ENCODE peak calls at places on chromosomes 11 and 22, in five cellular contexts. K is heart right ventricle, X is IMR-90, Z is epithelial cell of esophagus, A is HL-60. E is an unnamed sample.

GRCh38 chr22:29205598-29206371 is at the start of gene EMID1:
- DNase-seq in K (no peak), X (peak), Z (peak), A (no peak), E (no peak)

GRCh38 chr11:19576054-19576453 is 136.6 kb upstream of the NAV2 start:
- DNase-seq in K (no peak), X (peak), Z (no peak), A (no peak), E (no peak)

GRCh38 chr11:131533164-131533563 is 162.7 kb downstream of the NTM start:
- DNase-seq in K (no peak), X (no peak), Z (no peak), A (no peak), E (no peak)

GRCh38 chr11:74749965-74750296 is 1.3 kb downstream of the RNF169 start:
- DNase-seq in K (no peak), X (no peak), Z (no peak), A (no peak), E (no peak)

GRCh38 chr11:15123849-15124248 is 9.1 kb downstream of the INSC start:
- DNase-seq in K (no peak), X (peak), Z (peak), A (no peak), E (peak)

GRCh38 chr11:128098840-128099239 is 488.5 kb downstream of the ETS1 start:
- DNase-seq in K (no peak), X (no peak), Z (no peak), A (peak), E (peak)

GRCh38 chr11:1226981-1227550 is 4.2 kb downstream of the MUC5B start:
- DNase-seq in K (no peak), X (peak), Z (no peak), A (no peak), E (no peak)

GRCh38 chr11:84414936-84415335 is 1128.8 kb upstream of the CCDC90B start:
- DNase-seq in K (no peak), X (no peak), Z (no peak), A (no peak), E (no peak)

GRCh38 chr11:103234974-103235373 is 125.7 kb downstream of the DYNC2H1 start:
- DNase-seq in K (no peak), X (peak), Z (peak), A (no peak), E (no peak)

GRCh38 chr11:131762346-131763110 is 392.1 kb downstream of the NTM start:
- DNase-seq in K (no peak), X (no peak), Z (no peak), A (no peak), E (no peak)

GRCh38 chr11:34358666-34359547 is 1.1 kb upstream of the ABTB2 start:
- DNase-seq in K (peak), X (peak), Z (peak), A (peak), E (peak)

GRCh38 chr22:25120761-25121212 is 78.9 kb upstream of the CRYBB3 start:
- DNase-seq in K (peak), X (no peak), Z (no peak), A (no peak), E (no peak)

GRCh38 chr11:47161134-47161854 is 15.4 kb downstream of the ARFGAP2 start:
- DNase-seq in K (peak), X (peak), Z (peak), A (no peak), E (peak)

GRCh38 chr11:91326280-91326679 is 898.3 kb upstream of the FAT3 start:
- DNase-seq in K (no peak), X (no peak), Z (no peak), A (no peak), E (no peak)

GRCh38 chr11:10779086-10779485 is 28.0 kb downstream of the CTR9 start:
- DNase-seq in K (no peak), X (no peak), Z (no peak), A (no peak), E (no peak)

GRCh38 chr22:36347094-36347493 is 40.7 kb downstream of the MYH9 start:
- DNase-seq in K (no peak), X (no peak), Z (no peak), A (no peak), E (no peak)

GRCh38 chr11:47508595-47509555 is 44.1 kb downstream of the CELF1 start:
- DNase-seq in K (no peak), X (no peak), Z (no peak), A (no peak), E (no peak)

GRCh38 chr11:44939673-44940072 is 11.0 kb downstream of the TP53I11 start:
- DNase-seq in K (peak), X (no peak), Z (no peak), A (no peak), E (no peak)

GRCh38 chr22:43411981-43412807 is at the start of gene MPPED1:
- DNase-seq in K (no peak), X (no peak), Z (no peak), A (no peak), E (no peak)

GRCh38 chr22:43409800-43410199 is 2.0 kb upstream of the MPPED1 start:
- DNase-seq in K (no peak), X (no peak), Z (no peak), A (no peak), E (no peak)

GRCh38 chr22:43412808-43413785 is 1.3 kb downstream of the MPPED1 start:
- DNase-seq in K (no peak), X (no peak), Z (no peak), A (no peak), E (no peak)

GRCh38 chr22:43409046-43409445 is 2.8 kb upstream of the MPPED1 start:
- DNase-seq in K (no peak), X (no peak), Z (no peak), A (no peak), E (no peak)

GRCh38 chr22:43411040-43411919 is 534 bp upstream of the MPPED1 start:
- DNase-seq in K (no peak), X (no peak), Z (no peak), A (no peak), E (no peak)
- H3K4me3 ChIP-seq in K (no peak), X (no peak), Z (no peak), A (no peak), E (no peak)

DNA sequence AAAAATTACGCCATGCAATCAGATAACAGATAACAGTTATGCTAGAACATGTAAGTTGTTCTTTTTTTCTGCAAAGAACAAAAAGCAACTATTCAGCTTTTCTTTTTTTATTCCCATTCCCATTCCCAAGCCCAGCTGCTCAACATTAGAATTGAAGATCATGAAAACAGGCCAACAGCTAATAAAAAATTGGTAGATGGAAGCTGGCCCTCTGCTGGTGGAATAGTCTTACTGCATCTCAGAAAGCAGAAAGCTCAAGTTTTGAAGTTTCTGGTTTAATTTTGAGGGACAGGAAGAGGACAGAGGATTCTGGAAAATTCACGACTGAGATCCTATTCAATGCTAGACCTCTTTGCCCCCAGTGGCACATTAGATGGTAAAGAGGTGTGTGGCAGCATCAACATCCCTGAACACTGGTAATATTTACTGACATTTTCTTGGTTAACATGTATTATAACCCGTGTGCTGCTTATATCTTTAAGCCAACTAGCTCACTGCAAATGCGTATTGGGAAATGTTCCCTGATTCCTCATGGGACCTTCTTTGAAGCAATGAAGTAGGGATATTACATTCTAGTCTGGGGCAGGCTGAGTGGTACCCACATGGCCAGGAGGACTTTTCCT is 591.2 kb downstream of the OPCML start:
- DNase-seq in K (peak), X (peak), Z (peak), A (peak), E (peak)
- TF ChIP-seq CTCF in K (peak), X (peak), Z (peak), A (peak), E (peak)

GRCh38 chr11:123493393-123494063 is 63.5 kb downstream of the GRAMD1B start:
- DNase-seq in K (no peak), X (no peak), Z (peak), A (no peak), E (peak)
- H3K4me3 ChIP-seq in K (no peak), X (no peak), Z (no peak), A (no peak), E (no peak)

DNA sequence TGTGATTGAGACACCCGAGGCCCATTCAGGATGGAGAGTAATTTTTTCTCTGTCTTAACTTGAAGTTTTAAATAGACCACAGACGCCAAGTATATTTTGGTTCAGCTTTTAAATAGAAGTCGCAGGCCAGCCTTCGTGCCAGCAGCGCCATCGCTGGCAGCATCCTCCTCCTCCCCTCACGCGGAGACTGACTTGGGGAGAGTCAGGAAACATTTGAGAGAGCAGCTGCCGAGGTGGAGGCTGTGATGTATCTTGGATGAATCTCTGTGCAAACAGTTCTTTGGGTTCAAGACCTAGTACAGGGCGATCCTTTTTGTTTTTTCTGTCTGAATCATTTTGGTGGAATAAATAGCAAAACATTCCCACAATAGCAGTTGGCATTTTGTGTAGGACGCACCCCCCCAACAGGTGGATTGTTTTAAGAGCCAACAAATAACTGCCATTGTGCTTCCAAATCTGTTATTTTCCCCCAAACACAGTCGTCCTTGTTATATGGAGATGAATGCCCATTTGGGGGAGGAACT is 920 bp upstream of the DMC1 start:
- DNase-seq in K (peak), X (peak), Z (peak), A (no peak), E (no peak)
- TF ChIP-seq CTCF in K (no peak), X (no peak), Z (peak), A (no peak), E (no peak)

GRCh38 chr11:65539401-65540289 is 14.8 kb downstream of the SCYL1 start:
- DNase-seq in K (no peak), X (no peak), Z (peak), A (no peak), E (peak)
- H3K4me3 ChIP-seq in K (peak), X (peak), Z (peak), A (peak), E (peak)